ENCODE peak calls at places on chromosomes 3 and 15, in four cellular contexts. Y is aorta, W is heart left ventricle, G is psoas muscle. D is an unnamed sample.
A peak's percentile ranks its signal among the peaks of the same experiment; 100 is the strongest.

GRCh38 chr3:134374791-134375541 is 719 bp upstream of the AMOTL2 start:
- ATAC-seq in Y (peak; percentile 15), G (peak; percentile 49), W (peak; percentile 37), D (peak; percentile 44)

GRCh38 chr3:12462159-12462962 is 21.9 kb upstream of the TSEN2 start:
- ATAC-seq in Y (no peak), G (peak; percentile 50), W (peak; percentile 56), D (no peak)

GRCh38 chr3:73549071-73549600 is 75.6 kb downstream of the PDZRN3 start:
- ATAC-seq in W (no peak), Y (no peak), G (no peak), D (no peak)

GRCh38 chr3:50172615-50173220 is 17.6 kb downstream of the SEMA3F start:
- ATAC-seq in Y (no peak), W (peak; percentile 63), G (peak; percentile 81), D (no peak)

GRCh38 chr3:69724722-69725435 is 14.4 kb upstream of the MITF start:
- ATAC-seq in G (peak; percentile 78), W (peak; percentile 86), Y (no peak), D (no peak)

GRCh38 chr15:43293402-43293801 is 26.7 kb upstream of the TGM5 start:
- ATAC-seq in Y (no peak), G (peak; percentile 47), W (no peak), D (no peak)

GRCh38 chr3:193686665-193687506 is 93.9 kb downstream of the OPA1 start:
- ATAC-seq in G (no peak), Y (no peak), W (no peak), D (no peak)

GRCh38 chr3:183215591-183216202 is 37.4 kb upstream of the B3GNT5 start:
- ATAC-seq in W (no peak), G (no peak), Y (no peak), D (no peak)

GRCh38 chr3:151075869-151076573 is 9.4 kb upstream of the MED12L start:
- ATAC-seq in G (no peak), W (no peak), Y (no peak), D (no peak)

GRCh38 chr3:37181766-37182165 is 7.4 kb upstream of the LRRFIP2 start:
- ATAC-seq in W (no peak), G (no peak), Y (no peak), D (no peak)

GRCh38 chr3:187567026-187567425 is 103.2 kb downstream of the SST start:
- ATAC-seq in G (no peak), W (peak; percentile 62), Y (no peak), D (no peak)

GRCh38 chr3:5143459-5143858 is 21.4 kb downstream of the ARL8B start:
- ATAC-seq in G (no peak), Y (no peak), W (no peak), D (no peak)

GRCh38 chr15:20672469-20672868 is 130.9 kb upstream of the GOLGA6L6 start:
- ATAC-seq in Y (no peak), W (no peak), G (no peak), D (no peak)

GRCh38 chr3:118946449-118946848 is 88.2 kb downstream of the IGSF11 start:
- ATAC-seq in W (no peak), Y (no peak), G (no peak), D (no peak)

GRCh38 chr3:138054057-138054456 is 44.1 kb downstream of the CLDN18 start:
- ATAC-seq in G (no peak), W (no peak), Y (no peak), D (no peak)

GRCh38 chr15:85704021-85704420 is 90.7 kb downstream of the KLHL25 start:
- ATAC-seq in G (no peak), Y (no peak), W (no peak), D (no peak)

GRCh38 chr3:158725348-158725966 is 6.8 kb downstream of the RARRES1 start:
- ATAC-seq in Y (peak; percentile 82), W (peak; percentile 78), G (peak; percentile 75), D (peak; percentile 82)

GRCh38 chr3:45343947-45344346 is 44.4 kb upstream of the LARS2 start:
- ATAC-seq in W (no peak), Y (no peak), G (no peak), D (no peak)

GRCh38 chr3:161577662-161578061 is 81.1 kb downstream of the OTOL1 start:
- ATAC-seq in W (no peak), G (no peak), Y (no peak), D (no peak)

GRCh38 chr3:38474928-38475605 is 21.1 kb upstream of the EXOG start:
- ATAC-seq in Y (no peak), G (no peak), W (no peak), D (no peak)

GRCh38 chr15:74385442-74386132 is 18.1 kb upstream of the CYP11A1 start:
- ATAC-seq in G (peak; percentile 17), W (peak; percentile 44), Y (no peak), D (no peak)

GRCh38 chr15:74383286-74383685 is 15.8 kb upstream of the CYP11A1 start:
- ATAC-seq in W (no peak), Y (no peak), G (no peak), D (no peak)

GRCh38 chr15:74382004-74382816 is 14.8 kb upstream of the CYP11A1 start:
- ATAC-seq in W (peak; percentile 87), Y (peak; percentile 82), G (peak; percentile 91), D (peak; percentile 77)

GRCh38 chr15:74384566-74385441 is 17.4 kb upstream of the CYP11A1 start:
- ATAC-seq in Y (peak; percentile 51), G (peak; percentile 34), W (peak; percentile 29), D (peak; percentile 45)

GRCh38 chr15:74383695-74384565 is 16.5 kb upstream of the CYP11A1 start:
- ATAC-seq in G (no peak), W (no peak), Y (no peak), D (no peak)
- H3K4me1 ChIP-seq in G (no peaks in the 10 kb centered on the region), W (peaks cover 23% of the 10 kb centered on the region), Y (no peaks in the 10 kb centered on the region), D (peaks cover 25% of the 10 kb centered on the region)

DNA sequence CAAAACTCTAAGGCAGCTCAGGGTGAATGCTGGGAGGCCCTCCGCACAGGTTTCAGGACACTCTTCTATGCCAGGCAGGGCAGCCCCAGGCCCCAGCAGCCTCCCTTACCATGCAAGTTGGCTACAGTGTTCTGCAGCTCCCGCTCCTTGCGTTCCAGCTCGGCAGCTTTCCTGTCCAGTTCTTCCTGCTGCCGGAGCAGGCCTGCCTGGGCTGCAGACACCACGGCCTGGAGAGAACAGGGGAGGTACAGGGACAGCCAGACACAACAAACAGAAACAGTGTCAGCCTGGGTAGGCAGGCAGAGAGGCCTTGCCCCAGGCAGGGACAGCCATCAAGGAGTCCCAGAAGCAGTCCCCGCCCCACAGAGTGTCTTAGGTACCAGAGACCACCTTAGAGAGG is 9.0 kb upstream of the ULK3 start:
- ATAC-seq in W (no peak), G (no peak), Y (no peak), D (no peak)
- H3K36me3 ChIP-seq in W (peaks cover 76% of the 10 kb centered on the region), G (peaks cover 75% of the 10 kb centered on the region), Y (no peaks in the 10 kb centered on the region), D (no peaks in the 10 kb centered on the region)

GRCh38 chr3:59791774-59792308 is 742.0 kb upstream of the CFAP20DC start:
- ATAC-seq in W (no peak), Y (no peak), G (no peak), D (no peak)

DNA sequence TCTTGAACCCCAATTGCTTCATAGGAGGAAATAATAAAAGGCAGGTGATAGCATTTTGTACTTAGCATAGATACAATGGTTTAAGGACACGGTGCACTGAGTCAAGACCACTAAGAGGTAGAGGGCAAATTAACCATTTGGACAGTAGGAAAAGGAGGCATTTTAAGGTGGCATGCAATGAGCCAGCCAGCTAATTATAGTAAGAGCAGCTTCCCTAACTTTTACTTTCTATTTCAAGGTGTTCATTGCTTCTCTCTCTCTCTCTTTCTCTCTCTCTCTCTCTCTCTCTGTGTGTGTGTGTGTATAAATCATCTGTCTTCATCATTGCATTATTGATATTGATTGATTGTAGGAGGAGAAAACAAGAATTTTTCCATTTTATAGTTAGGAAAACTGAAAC is 740.4 kb upstream of the CFAP20DC start:
- ATAC-seq in W (no peak), Y (no peak), G (no peak), D (no peak)
- H3K4me1 ChIP-seq in W (no peaks in the 10 kb centered on the region), Y (no peaks in the 10 kb centered on the region), G (no peaks in the 10 kb centered on the region), D (no peaks in the 10 kb centered on the region)

GRCh38 chr15:77907824-77908751 is 169.4 kb downstream of the TBC1D2B start:
- ATAC-seq in G (peak; percentile 51), W (peak; percentile 68), Y (no peak), D (no peak)
- H3K36me3 ChIP-seq in G (no peaks in the 10 kb centered on the region), W (no peaks in the 10 kb centered on the region), Y (no peaks in the 10 kb centered on the region), D (no peaks in the 10 kb centered on the region)

GRCh38 chr3:13483286-13483685 is 3.2 kb downstream of the HDAC11 start:
- ATAC-seq in G (no peak), Y (no peak), W (no peak), D (no peak)
- H3K4me1 ChIP-seq in G (peaks cover 40% of the 10 kb centered on the region), Y (no peaks in the 10 kb centered on the region), W (peaks cover 15% of the 10 kb centered on the region), D (peaks cover 23% of the 10 kb centered on the region)

GRCh38 chr15:74917676-74918075 is 11.0 kb upstream of the FAM219B start:
- ATAC-seq in G (peak; percentile 16), W (no peak), Y (no peak), D (no peak)

GRCh38 chr15:74924525-74924924 is 13.3 kb downstream of the COX5A start:
- ATAC-seq in Y (no peak), G (no peak), W (no peak), D (no peak)

DNA sequence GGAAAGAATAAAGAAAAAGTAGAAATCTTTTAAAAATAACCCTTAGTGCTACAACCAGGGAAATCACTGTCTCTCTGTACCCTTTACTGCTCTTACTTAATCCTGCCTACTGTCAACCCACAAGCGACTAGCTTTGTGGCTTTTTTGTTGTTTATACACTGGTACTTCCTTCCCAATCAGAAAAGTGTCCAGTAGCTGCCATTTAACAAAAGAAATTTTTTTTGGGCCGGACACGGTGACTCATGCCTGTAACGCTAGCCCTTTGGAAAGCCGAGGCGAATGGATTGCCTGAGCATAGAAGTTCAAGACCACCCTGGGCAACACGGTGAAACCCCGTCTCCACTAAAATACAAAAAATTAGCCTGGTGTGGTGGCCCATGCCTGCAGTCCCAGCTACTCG is 13.8 kb upstream of the FAM219B start:
- ATAC-seq in W (no peak), G (no peak), Y (no peak), D (no peak)
- H3K36me3 ChIP-seq in W (peaks cover 98% of the 10 kb centered on the region), G (peaks cover 100% of the 10 kb centered on the region), Y (peaks cover 3% of the 10 kb centered on the region), D (peaks cover 100% of the 10 kb centered on the region)

DNA sequence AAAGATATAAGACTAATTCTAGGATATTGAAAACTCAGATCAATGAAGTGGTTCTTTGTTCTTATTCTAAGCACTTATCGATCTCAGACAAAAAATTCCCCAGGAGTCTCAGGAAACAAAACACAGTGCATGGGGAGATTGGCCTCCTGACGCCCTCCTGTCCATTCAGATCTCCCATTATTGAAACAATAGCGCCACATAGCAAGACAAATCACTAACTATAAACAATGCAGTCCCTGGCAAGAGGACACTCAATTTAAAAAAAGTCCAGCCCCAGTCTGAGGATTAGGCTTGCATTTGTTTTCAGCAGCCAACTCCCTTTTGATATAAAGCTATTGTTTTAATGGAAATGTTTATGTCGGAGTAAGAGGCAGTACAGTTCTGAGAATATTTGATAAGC is 528.2 kb downstream of the GABRG3 start:
- ATAC-seq in Y (no peak), G (no peak), W (no peak), D (no peak)
- H3K4me1 ChIP-seq in Y (no peaks in the 10 kb centered on the region), G (no peaks in the 10 kb centered on the region), W (no peaks in the 10 kb centered on the region), D (no peaks in the 10 kb centered on the region)

GRCh38 chr15:55632434-55632833 is 44.3 kb upstream of the PYGO1 start:
- ATAC-seq in W (no peak), G (no peak), Y (no peak), D (no peak)

GRCh38 chr15:55633731-55634130 is 45.6 kb upstream of the PYGO1 start:
- ATAC-seq in Y (no peak), W (no peak), G (no peak), D (no peak)

GRCh38 chr15:55638764-55639163 is 50.6 kb upstream of the PYGO1 start:
- ATAC-seq in G (no peak), Y (no peak), W (no peak), D (no peak)

GRCh38 chr15:55637086-55637485 is 48.9 kb upstream of the PYGO1 start:
- ATAC-seq in Y (no peak), W (no peak), G (peak; percentile 44), D (no peak)
- H3K36me3 ChIP-seq in Y (no peaks in the 10 kb centered on the region), W (no peaks in the 10 kb centered on the region), G (no peaks in the 10 kb centered on the region), D (peaks cover 24% of the 10 kb centered on the region)